ENCODE peak calls at places on chromosomes 2 and 18, in eight cellular contexts. L, Y, U, D, T, M, K and A are unnamed samples. For H3K36me3, the result is how much of the 10 kb centered on the place peaks cover.

GRCh38 chr18:69580107-69580506 is 179.4 kb downstream of the DOK6 start:
- DNase-seq in T (no peak), K (peak), Y (no peak), D (no peak), L (no peak), M (no peak), U (no peak), A (no peak)

GRCh38 chr2:195594916-195595694 is 61.9 kb upstream of the SLC39A10 start:
- DNase-seq in T (no peak), M (no peak), K (no peak), D (no peak), Y (peak), L (no peak), U (no peak), A (no peak)

GRCh38 chr2:98505991-98506664 is 61.5 kb downstream of the INPP4A start:
- DNase-seq in Y (no peak), L (no peak), D (no peak), M (no peak), U (peak), K (no peak), T (no peak), A (no peak)

GRCh38 chr2:152443771-152444170 is 108.8 kb downstream of the FMNL2 start:
- DNase-seq in Y (no peak), L (no peak), D (no peak), U (no peak), K (peak), T (no peak), M (no peak), A (no peak)

GRCh38 chr18:80040515-80040914 is 6.3 kb downstream of the RBFA start:
- DNase-seq in Y (no peak), D (no peak), L (no peak), M (no peak), U (no peak), T (no peak), K (no peak), A (no peak)

GRCh38 chr2:176131617-176132396 is 2.3 kb downstream of the HOXD8 start:
- DNase-seq in Y (no peak), L (no peak), U (no peak), K (no peak), M (no peak), D (no peak), T (no peak), A (no peak)

GRCh38 chr2:105734762-105735538 is 9.8 kb upstream of the NCK2 start:
- DNase-seq in Y (no peak), U (no peak), K (peak), T (peak), M (no peak), D (no peak), L (no peak), A (no peak)

GRCh38 chr18:58225101-58225500 is 181.1 kb downstream of the NEDD4L start:
- DNase-seq in L (no peak), D (no peak), K (no peak), T (peak), U (no peak), Y (no peak), M (no peak), A (no peak)

GRCh38 chr2:127508025-127508620 is 18.2 kb downstream of the IWS1 start:
- DNase-seq in M (no peak), Y (no peak), T (no peak), L (no peak), K (peak), D (no peak), U (no peak), A (no peak)

GRCh38 chr18:48631851-48632250 is 93.0 kb downstream of the CTIF start:
- DNase-seq in M (no peak), K (no peak), T (no peak), U (no peak), L (no peak), D (no peak), Y (no peak), A (no peak)

GRCh38 chr2:176187306-176188217 is 906 bp upstream of the HOXD1 start:
- DNase-seq in D (peak), K (no peak), L (peak), U (no peak), T (no peak), Y (no peak), M (no peak), A (peak)

GRCh38 chr2:30398488-30398887 is 48.6 kb upstream of the LCLAT1 start:
- DNase-seq in M (no peak), T (no peak), L (no peak), K (peak), Y (no peak), U (no peak), D (no peak), A (no peak)

DNA sequence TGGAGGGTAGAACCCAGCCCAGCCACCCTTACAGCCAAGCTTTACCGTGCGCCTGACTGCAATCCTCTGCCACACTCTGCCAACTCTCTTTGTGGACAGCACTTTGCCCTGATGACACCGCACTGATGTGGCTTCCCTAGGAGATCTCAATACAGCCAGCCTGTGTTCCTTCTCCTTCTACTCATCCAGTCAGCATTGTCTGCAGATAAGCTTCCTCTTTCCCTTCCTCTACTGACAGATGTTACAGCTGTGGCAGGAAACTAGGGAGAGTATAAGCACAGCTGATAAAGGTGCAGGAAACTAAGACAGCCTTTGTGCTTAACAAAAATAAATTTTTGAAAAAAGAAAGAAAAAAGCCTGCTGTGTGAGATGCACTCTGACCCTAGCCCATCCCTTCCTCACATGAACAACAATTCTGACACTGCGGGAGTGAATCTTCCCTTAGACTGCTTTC is 25.0 kb downstream of the CEP68 start:
- DNase-seq in M (no peak), T (no peak), U (no peak), D (no peak), Y (peak), K (no peak), L (no peak), A (no peak)
- H3K36me3 ChIP-seq in M (half or more), T (under half), U (half or more), D (under half), Y (half or more), K (half or more), L (under half), A (half or more)

DNA sequence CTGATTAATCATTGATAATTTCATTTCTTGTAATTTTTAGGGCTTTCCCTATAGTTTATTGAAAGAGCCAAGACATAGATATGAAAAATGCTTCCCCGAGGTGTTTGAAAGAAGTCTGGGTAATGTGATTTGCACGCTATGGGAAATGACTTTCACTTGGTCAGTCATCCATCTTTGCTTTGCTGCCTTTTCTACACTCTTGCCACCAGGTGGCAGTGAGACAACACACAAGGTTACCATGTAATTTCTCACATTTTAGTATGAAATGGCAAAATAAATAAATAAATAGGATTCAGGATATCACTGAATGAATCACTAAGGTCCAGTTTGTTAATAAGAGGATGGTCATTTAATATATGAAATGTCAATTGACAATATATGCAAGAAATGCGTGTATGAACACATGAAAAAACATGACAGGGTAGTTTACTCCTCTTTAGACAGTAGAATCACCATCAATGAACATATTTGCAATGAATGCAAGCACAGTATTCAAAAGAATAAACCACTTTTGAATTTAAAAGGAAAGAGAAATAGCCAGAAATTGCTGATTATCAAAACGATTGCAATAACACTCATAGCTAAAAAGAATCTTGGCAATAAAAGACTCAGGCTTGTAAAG is 52.2 kb upstream of the KCNH7 start:
- DNase-seq in K (peak), T (peak), D (no peak), L (peak), Y (peak), U (no peak), M (no peak), A (peak)
- H3K36me3 ChIP-seq in K (under half), T (under half), D (under half), L (under half), Y (under half), U (under half), M (under half), A (under half)

GRCh38 chr2:54613361-54613760 is 110.1 kb upstream of the EML6 start:
- DNase-seq in T (peak), M (no peak), Y (no peak), D (no peak), K (peak), U (no peak), L (no peak), A (no peak)
- H3K36me3 ChIP-seq in T (under half), M (under half), Y (under half), D (under half), K (under half), U (half or more), L (under half), A (under half)

GRCh38 chr2:54957321-54957999 is 92.8 kb downstream of the RTN4 start:
- DNase-seq in M (no peak), D (no peak), Y (peak), L (peak), T (no peak), K (no peak), U (peak), A (no peak)
- H3K36me3 ChIP-seq in M (under half), D (under half), Y (under half), L (under half), T (under half), K (under half), U (under half), A (under half)

DNA sequence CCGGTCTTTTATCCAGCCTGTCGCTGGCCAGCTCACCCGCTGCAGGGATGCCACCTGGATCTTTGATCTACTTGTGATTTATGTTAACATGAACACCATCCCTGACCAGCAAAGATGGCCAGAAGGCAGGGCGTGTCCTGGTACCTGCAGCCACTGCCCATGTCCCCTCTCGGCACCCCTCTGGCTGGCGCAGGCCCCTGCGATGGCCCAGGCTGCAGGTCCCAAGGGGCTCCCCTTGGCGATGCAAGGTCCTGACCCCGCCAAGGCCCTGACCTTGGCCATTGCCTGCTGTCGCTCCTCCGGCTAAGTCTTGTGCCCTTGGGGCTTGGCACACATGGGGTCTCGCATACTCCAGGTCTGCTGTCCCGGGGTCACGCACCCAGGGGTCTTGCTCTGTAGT is 214.9 kb downstream of the TWIST2 start:
- DNase-seq in U (peak), L (no peak), K (no peak), T (no peak), Y (no peak), D (no peak), M (no peak), A (no peak)
- H3K36me3 ChIP-seq in U (half or more), L (under half), K (half or more), T (under half), Y (under half), D (under half), M (half or more), A (under half)

DNA sequence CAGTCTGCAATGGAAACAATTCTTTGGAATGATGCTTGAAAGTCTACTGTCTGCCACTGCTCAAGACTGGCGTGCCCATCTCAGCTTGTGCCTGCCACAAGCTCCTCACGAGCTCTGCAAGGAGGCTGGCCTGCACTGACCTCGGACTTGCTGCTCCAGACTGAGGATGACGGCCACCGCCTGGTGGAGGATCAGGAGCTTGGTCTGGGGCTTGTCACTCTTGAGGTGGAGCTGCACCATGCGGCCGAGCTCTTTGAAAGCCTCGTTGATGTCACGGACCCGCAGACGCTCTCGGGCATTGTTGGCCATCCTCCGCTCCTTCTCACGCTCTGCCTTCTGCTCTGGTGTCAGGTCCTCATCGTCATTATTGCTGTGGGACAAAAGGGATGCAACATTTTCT is 269.4 kb upstream of the CCDC68 start:
- DNase-seq in K (no peak), D (no peak), U (peak), L (peak), Y (no peak), T (no peak), M (no peak), A (no peak)
- H3K36me3 ChIP-seq in K (under half), D (under half), U (half or more), L (under half), Y (under half), T (under half), M (half or more), A (half or more)

GRCh38 chr18:11807233-11807632 is 44.0 kb upstream of the CHMP1B start:
- DNase-seq in M (no peak), Y (no peak), T (peak), K (peak), D (no peak), L (no peak), U (no peak), A (no peak)
- H3K36me3 ChIP-seq in M (under half), Y (under half), T (under half), K (under half), D (under half), L (under half), U (under half), A (under half)